ENCODE peak calls at places on chromosome 2, in eight cellular contexts. A is retina; Y is stimulated activated CD8-positive, alpha-beta memory T cell treated with anti-CD3 and anti-CD28 coated beads, Interleukin-2, amount 100 ng/mL, for 48 hours; M is iris pigment epithelial cell; T is hepatocyte; R is iPS-NIHi11; K is stimulated activated CD4-positive, alpha-beta T cell treated with anti-CD3 and anti-CD28 coated beads, Interleukin-4, amount 100 ng/mL, for 24 hours; G is NCI-H774. F is an unnamed sample.

GRCh38 chr2:23954325-23955014 is 14.2 kb downstream of the UBXN2A start:
- DNase-seq in R (no peak), G (no peak), M (no peak), Y (no peak), K (no peak), A (no peak), T (no peak), F (peak)

GRCh38 chr2:10654069-10654468 is 35.7 kb downstream of the NOL10 start:
- DNase-seq in A (no peak), K (peak), R (no peak), M (peak), G (peak), T (peak), Y (peak), F (peak)

GRCh38 chr2:168686485-168687191 is 115.8 kb upstream of the NOSTRIN start:
- DNase-seq in M (peak), Y (no peak), A (no peak), K (no peak), R (no peak), T (no peak), G (no peak), F (peak)

GRCh38 chr2:102939207-102939606 is 177.4 kb downstream of the TMEM182 start:
- DNase-seq in A (no peak), G (no peak), K (no peak), T (no peak), M (no peak), R (no peak), Y (no peak), F (no peak)

GRCh38 chr2:96510931-96511595 is 5.9 kb upstream of the NEURL3 start:
- DNase-seq in T (no peak), G (no peak), M (no peak), Y (no peak), R (no peak), K (no peak), A (no peak), F (no peak)

GRCh38 chr2:160616149-160616548 is 122.5 kb upstream of the RBMS1 start:
- DNase-seq in A (no peak), G (no peak), R (no peak), T (no peak), K (no peak), M (no peak), Y (no peak), F (peak)

GRCh38 chr2:133892352-133892913 is 324.2 kb upstream of the NCKAP5 start:
- DNase-seq in A (no peak), M (no peak), Y (no peak), G (no peak), T (no peak), R (no peak), K (no peak), F (no peak)

GRCh38 chr2:28434600-28434989 is 41.9 kb downstream of the FOSL2 start:
- DNase-seq in K (no peak), A (no peak), Y (no peak), M (no peak), T (no peak), R (no peak), G (no peak), F (no peak)

GRCh38 chr2:191038241-191038725 is 24.3 kb upstream of the STAT1 start:
- DNase-seq in R (no peak), T (no peak), Y (no peak), G (no peak), K (peak), A (no peak), M (peak), F (peak)

GRCh38 chr2:65686928-65687521 is 254.6 kb upstream of the SPRED2 start:
- DNase-seq in A (no peak), T (no peak), Y (no peak), M (no peak), G (peak), R (peak), K (no peak), F (no peak)